ENCODE peak calls at places on chromosomes 3 and 15, in eight cellular contexts. Z is NAMALWA; N is hypothalamus; A is BJ; Y is stimulated activated CD4-positive, alpha-beta T cell treated with anti-CD3 and anti-CD28 coated beads, Interleukin-2, amount 100 ng/mL, for 48 hours; S is posterior vena cava; W is GDM1; P is anterior cingulate cortex. Q is an unnamed sample.

GRCh38 chr3:86887876-86888275 is 103.1 kb downstream of the VGLL3 start:
- DNase-seq in Z (no peak), N (no peak), A (no peak), Y (no peak), S (no peak), W (no peak), P (no peak), Q (no peak)

GRCh38 chr3:106104078-106104477 is 235.3 kb upstream of the CBLB start:
- DNase-seq in Z (no peak), N (no peak), A (no peak), Y (no peak), S (no peak), W (no peak), P (no peak), Q (no peak)

GRCh38 chr3:195549001-195549400 is 5.9 kb upstream of the PPP1R2 start:
- DNase-seq in Z (no peak), N (no peak), A (no peak), Y (no peak), S (no peak), W (no peak), P (no peak), Q (no peak)

GRCh38 chr3:146124141-146124801 is 36.7 kb downstream of the PLOD2 start:
- DNase-seq in Z (no peak), N (no peak), A (no peak), Y (no peak), S (no peak), W (no peak), P (no peak), Q (no peak)

GRCh38 chr3:68256635-68257034 is 602.2 kb upstream of the SUCLG2 start:
- DNase-seq in Z (peak), N (no peak), A (no peak), Y (peak), S (no peak), W (no peak), P (no peak), Q (no peak)

GRCh38 chr3:8964436-8965370 is 1.4 kb upstream of the RAD18 start:
- DNase-seq in Z (no peak), N (no peak), A (peak), Y (no peak), S (no peak), W (no peak), P (peak), Q (no peak)

GRCh38 chr3:166902374-166902773 is 477.7 kb downstream of the ZBBX start:
- DNase-seq in Z (no peak), N (no peak), A (no peak), Y (no peak), S (no peak), W (no peak), P (no peak), Q (no peak)

GRCh38 chr3:111596328-111596727 is 1.2 kb upstream of the ZBED2 start:
- DNase-seq in Z (no peak), N (no peak), A (no peak), Y (no peak), S (no peak), W (no peak), P (no peak), Q (no peak)

GRCh38 chr3:25043757-25044156 is 384.3 kb upstream of the RARB start:
- DNase-seq in Z (no peak), N (no peak), A (no peak), Y (no peak), S (no peak), W (no peak), P (no peak), Q (no peak)

GRCh38 chr3:11134794-11135193 is 19.5 kb upstream of the HRH1 start:
- DNase-seq in Z (no peak), N (no peak), A (no peak), Y (no peak), S (no peak), W (no peak), P (no peak), Q (no peak)

GRCh38 chr3:190401943-190402342 is 14.0 kb downstream of the CLDN16 start:
- DNase-seq in Z (no peak), N (no peak), A (no peak), Y (no peak), S (no peak), W (no peak), P (no peak), Q (peak)

GRCh38 chr3:113097821-113098516 is 107.2 kb downstream of the GTPBP8 start:
- DNase-seq in Z (no peak), N (no peak), A (peak), Y (no peak), S (no peak), W (no peak), P (no peak), Q (no peak)

GRCh38 chr15:74432968-74433591 is 678 bp downstream of the SEMA7A start:
- DNase-seq in Z (no peak), N (no peak), A (no peak), Y (no peak), S (no peak), W (no peak), P (no peak), Q (no peak)

GRCh38 chr3:114450008-114450596 is 156.3 kb downstream of the TIGIT start:
- DNase-seq in Z (peak), N (no peak), A (no peak), Y (no peak), S (no peak), W (no peak), P (no peak), Q (no peak)

GRCh38 chr15:76991741-76992645 is 2.9 kb upstream of the PSTPIP1 start:
- DNase-seq in Z (no peak), N (no peak), A (no peak), Y (no peak), S (peak), W (no peak), P (no peak), Q (no peak)

GRCh38 chr3:158058775-158059174 is 47.4 kb downstream of the SHOX2 start:
- DNase-seq in Z (no peak), N (no peak), A (no peak), Y (no peak), S (no peak), W (no peak), P (no peak), Q (no peak)

GRCh38 chr3:135760581-135760980 is 204.9 kb upstream of the PPP2R3A start:
- DNase-seq in Z (no peak), N (no peak), A (no peak), Y (no peak), S (no peak), W (no peak), P (no peak), Q (no peak)

GRCh38 chr15:66004618-66005262 is 135.4 kb downstream of the RAB11A start:
- DNase-seq in Z (peak), N (no peak), A (no peak), Y (no peak), S (no peak), W (no peak), P (no peak), Q (peak)

GRCh38 chr15:90086868-90087268 is 15.4 kb downstream of the IDH2 start:
- DNase-seq in Z (peak), N (no peak), A (no peak), Y (no peak), S (no peak), W (peak), P (no peak), Q (peak)

GRCh38 chr15:61753018-61753710 is 307.1 kb downstream of the VPS13C start:
- DNase-seq in Z (no peak), N (no peak), A (no peak), Y (no peak), S (no peak), W (no peak), P (no peak), Q (no peak)

GRCh38 chr3:72318504-72319201 is 529.6 kb downstream of the SHQ1 start:
- DNase-seq in Z (no peak), N (no peak), A (no peak), Y (no peak), S (no peak), W (no peak), P (no peak), Q (no peak)

GRCh38 chr3:10364816-10365215 is 43.9 kb upstream of the SEC13 start:
- DNase-seq in Z (no peak), N (no peak), A (no peak), Y (no peak), S (peak), W (no peak), P (no peak), Q (no peak)

GRCh38 chr3:113035387-113035982 is 44.7 kb downstream of the GTPBP8 start:
- DNase-seq in Z (peak), N (no peak), A (no peak), Y (peak), S (no peak), W (peak), P (no peak), Q (peak)

Q was measured in KBM-7.